ENCODE peak calls at places on chromosomes 5 and 9, in seven cellular contexts. P is lower lobe of right lung, C is keratinocyte, E is H9, A is PC-9, R is left lung, I is A549. Y is an unnamed sample.
A peak's percentile ranks its signal among the peaks of the same experiment; 100 is the strongest.

GRCh38 chr5:31149072-31149471 is 44.4 kb upstream of the CDH6 start:
- DNase-seq in P (no peak), C (no peak), E (no peak), A (no peak), R (no peak), I (peak; percentile 4), Y (no peak)

GRCh38 chr5:67160985-67161384 is 35.6 kb downstream of the CD180 start:
- DNase-seq in P (no peak), C (peak; percentile 48), E (no peak), A (peak; percentile 69), R (no peak), I (peak; percentile 58), Y (no peak)

GRCh38 chr5:12017037-12017436 is 112.8 kb upstream of the CTNND2 start:
- DNase-seq in P (no peak), C (no peak), E (no peak), A (no peak), R (no peak), I (no peak), Y (no peak)

GRCh38 chr5:20367178-20367577 is 379.2 kb upstream of the CDH18 start:
- DNase-seq in P (no peak), C (no peak), E (no peak), A (no peak), R (no peak), I (no peak), Y (no peak)

GRCh38 chr9:126297656-126298318 is 28.8 kb upstream of the MVB12B start:
- DNase-seq in P (no peak), C (no peak), E (no peak), A (no peak), R (no peak), I (no peak), Y (no peak)

GRCh38 chr5:10301842-10302610 is 5.7 kb downstream of the CMBL start:
- DNase-seq in P (peak; percentile 91), C (no peak), E (no peak), A (peak; percentile 98), R (peak; percentile 88), I (peak; percentile 70), Y (peak; percentile 86)

GRCh38 chr5:177455661-177456590 is 9.3 kb downstream of the PRR7 start:
- DNase-seq in P (peak; percentile 95), C (no peak), E (peak; percentile 95), A (peak; percentile 94), R (peak; percentile 97), I (peak; percentile 94), Y (peak; percentile 98)

GRCh38 chr5:41925555-41925946 is 470 bp downstream of the FBXO4 start:
- DNase-seq in P (no peak), C (no peak), E (no peak), A (no peak), R (no peak), I (peak; percentile 36), Y (no peak)

GRCh38 chr9:36485647-36486453 is 85.8 kb upstream of the RNF38 start:
- DNase-seq in P (no peak), C (no peak), E (peak; percentile 35), A (no peak), R (no peak), I (no peak), Y (no peak)

GRCh38 chr5:133777951-133778350 is 165.6 kb upstream of the FSTL4 start:
- DNase-seq in P (no peak), C (no peak), E (peak; percentile 6), A (no peak), R (no peak), I (no peak), Y (no peak)

GRCh38 chr5:133778636-133779035 is 166.3 kb upstream of the FSTL4 start:
- DNase-seq in P (no peak), C (no peak), E (peak; percentile 5), A (no peak), R (no peak), I (no peak), Y (no peak)

GRCh38 chr5:133769842-133770241 is 157.5 kb upstream of the FSTL4 start:
- DNase-seq in P (no peak), C (no peak), E (no peak), A (no peak), R (no peak), I (no peak), Y (no peak)

GRCh38 chr5:133775584-133776304 is 163.4 kb upstream of the FSTL4 start:
- DNase-seq in P (no peak), C (no peak), E (peak; percentile 9), A (no peak), R (no peak), I (no peak), Y (no peak)

GRCh38 chr5:133773247-133774202 is 161.2 kb upstream of the FSTL4 start:
- DNase-seq in P (no peak), C (no peak), E (peak; percentile 17), A (no peak), R (no peak), I (no peak), Y (no peak)
- TF ChIP-seq CTCF in P (no peak), C (peak; percentile 9), E (no peak), A (no peak), R (no peak), I (no peak), Y (no peak)

GRCh38 chr5:51376504-51376903 is 6.7 kb upstream of the ISL1 start:
- DNase-seq in P (no peak), C (no peak), E (no peak), A (no peak), R (no peak), I (no peak), Y (no peak)

GRCh38 chr5:51377151-51378060 is 5.8 kb upstream of the ISL1 start:
- DNase-seq in P (no peak), C (no peak), E (peak; percentile 47), A (no peak), R (no peak), I (no peak), Y (no peak)

GRCh38 chr5:51378778-51379652 is 4.2 kb upstream of the ISL1 start:
- DNase-seq in P (no peak), C (no peak), E (peak; percentile 63), A (peak; percentile 65), R (no peak), I (no peak), Y (no peak)

GRCh38 chr5:51378061-51378409 is 5.2 kb upstream of the ISL1 start:
- DNase-seq in P (no peak), C (no peak), E (no peak), A (no peak), R (no peak), I (no peak), Y (no peak)

DNA sequence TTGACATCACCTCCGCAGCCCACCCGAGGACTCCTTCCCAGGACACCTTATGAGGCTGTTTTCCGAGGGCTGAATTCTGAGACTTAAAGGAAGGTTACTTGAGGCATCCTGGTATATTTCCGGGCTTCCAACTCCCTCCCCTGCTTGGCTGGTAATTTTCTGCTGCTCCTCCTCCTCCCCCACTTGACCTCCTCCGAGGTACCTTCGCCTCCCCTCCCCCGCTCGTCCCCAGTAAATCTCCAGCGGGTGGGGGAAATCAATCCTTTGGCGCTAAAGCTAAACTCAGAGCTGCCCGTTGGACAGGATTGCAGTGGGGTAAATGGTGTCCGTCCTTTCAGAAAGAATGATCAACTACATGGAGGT is 4.9 kb upstream of the ISL1 start:
- DNase-seq in P (no peak), C (no peak), E (peak; percentile 64), A (no peak), R (no peak), I (no peak), Y (no peak)
- H3K27ac ChIP-seq in P (no peak overlapping the region), C (no peak overlapping the region), E (no peak overlapping the region), A (no peak overlapping the region), R (no peak overlapping the region), I (no peak overlapping the region), Y (no peak overlapping the region)

DNA sequence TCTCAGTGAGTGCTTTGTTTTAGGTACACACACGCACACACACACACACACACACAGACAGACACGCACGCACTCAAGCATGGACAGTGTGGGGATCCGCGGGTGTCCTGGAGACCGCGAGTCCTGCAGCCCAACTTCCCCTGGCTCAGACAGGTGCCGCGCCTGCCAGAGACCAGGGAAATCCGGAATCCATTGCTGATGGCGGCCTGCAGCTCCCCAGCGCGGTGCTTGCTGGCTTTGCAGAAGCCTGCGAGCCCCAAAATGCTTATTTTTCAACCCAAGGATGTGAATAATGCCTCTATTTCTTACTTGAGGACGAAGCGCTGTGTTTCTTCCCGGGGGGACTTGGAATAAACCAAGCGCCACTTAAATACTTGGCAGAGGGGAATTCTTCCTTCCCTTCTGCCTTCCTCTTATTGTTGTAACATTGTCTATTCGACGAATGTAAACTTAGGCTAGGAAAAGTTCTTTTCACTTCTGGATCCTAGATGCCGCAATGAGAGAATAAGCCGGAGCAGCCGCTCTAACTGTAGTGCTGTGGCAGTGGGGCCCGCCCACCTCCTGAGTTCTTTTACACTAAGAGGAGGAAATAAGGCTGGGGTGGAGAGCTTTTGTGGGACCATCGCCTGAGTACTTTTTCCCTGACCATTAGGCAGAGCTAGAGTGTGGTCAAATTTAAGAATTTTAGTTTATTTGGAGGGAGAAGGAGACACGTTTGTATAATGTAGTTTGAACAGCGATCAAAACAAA is 804 bp downstream of the ITGA2 start:
- DNase-seq in P (peak; percentile 50), C (no peak), E (peak; percentile 58), A (peak; percentile 25), R (peak; percentile 83), I (no peak), Y (peak; percentile 78)
- TF ChIP-seq CTCF in P (no peak), C (peak; percentile 42), E (peak; percentile 46), A (peak; percentile 40), R (no peak), I (peak; percentile 45), Y (no peak)

GRCh38 chr5:83553000-83553486 is 81.5 kb downstream of the VCAN start:
- DNase-seq in P (no peak), C (no peak), E (no peak), A (no peak), R (no peak), I (peak; percentile 43), Y (no peak)

GRCh38 chr5:83551826-83552225 is 80.3 kb downstream of the VCAN start:
- DNase-seq in P (no peak), C (no peak), E (no peak), A (no peak), R (no peak), I (no peak), Y (no peak)

GRCh38 chr5:83554686-83555085 is 83.1 kb downstream of the VCAN start:
- DNase-seq in P (no peak), C (no peak), E (no peak), A (no peak), R (no peak), I (peak; percentile 12), Y (no peak)

GRCh38 chr5:83554133-83554532 is 82.6 kb downstream of the VCAN start:
- DNase-seq in P (no peak), C (no peak), E (no peak), A (no peak), R (no peak), I (peak; percentile 35), Y (no peak)

DNA sequence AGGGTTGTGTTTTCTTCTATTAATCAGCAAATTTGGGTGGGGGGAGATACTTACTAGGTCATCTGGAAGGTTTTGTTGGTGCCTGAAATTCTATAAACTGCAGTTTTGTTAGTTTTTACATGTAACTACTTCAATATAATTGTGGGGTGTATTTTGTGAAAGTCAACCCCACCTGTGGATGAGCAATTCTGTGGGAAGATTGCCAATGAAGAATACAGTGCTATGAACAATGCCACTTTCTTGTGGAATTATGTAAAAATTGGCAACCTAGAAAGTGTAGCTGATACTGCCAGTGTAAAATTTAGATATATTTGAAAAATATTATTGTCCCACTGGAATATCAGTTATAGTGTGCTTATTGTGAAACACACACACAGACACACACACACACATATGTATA is 80.7 kb downstream of the VCAN start:
- DNase-seq in P (no peak), C (no peak), E (no peak), A (no peak), R (no peak), I (no peak), Y (no peak)
- H3K27ac ChIP-seq in P (no peak overlapping the region), C (no peak overlapping the region), E (no peak overlapping the region), A (no peak overlapping the region), R (peak overlapping the region; percentile 35), I (peak overlapping the region; percentile 14), Y (no peak overlapping the region)

GRCh38 chr9:111828193-111828592 is 33.5 kb upstream of the SHOC1 start:
- DNase-seq in P (no peak), C (no peak), E (no peak), A (no peak), R (no peak), I (peak; percentile 32), Y (no peak)
- TF ChIP-seq CTCF in P (no peak), C (peak; percentile 26), E (no peak), A (no peak), R (no peak), I (no peak), Y (peak; percentile 46)

Y was measured in spleen.